ENCODE peak calls at places on chromosomes 4 and X, in eight cellular contexts. J, D, V, N, A, O, X and S are unnamed samples.

GRCh38 chrX:23937100-23937499 is 29.3 kb downstream of the CXorf58 start:
- DNase-seq in J (no peak), D (no peak), V (no peak), N (no peak), A (no peak), O (no peak), X (no peak), S (no peak)

GRCh38 chr4:148651991-148652390 is 209.8 kb upstream of the NR3C2 start:
- DNase-seq in J (no peak), D (no peak), V (no peak), N (no peak), A (no peak), O (no peak), X (no peak), S (no peak)

GRCh38 chrX:131202766-131203165 is 86.3 kb downstream of the IGSF1 start:
- DNase-seq in J (no peak), D (no peak), V (no peak), N (no peak), A (no peak), O (no peak), X (no peak), S (no peak)

GRCh38 chr4:122195718-122196117 is 43.6 kb downstream of the BLTP1 start:
- DNase-seq in J (no peak), D (no peak), V (no peak), N (no peak), A (no peak), O (no peak), X (no peak), S (no peak)

GRCh38 chrX:97563531-97564133 is 679.9 kb downstream of the RPA4 start:
- DNase-seq in J (peak), D (peak), V (peak), N (no peak), A (peak), O (no peak), X (no peak), S (no peak)

GRCh38 chr4:151948351-151949016 is 187.7 kb upstream of the GATB start:
- DNase-seq in J (no peak), D (peak), V (peak), N (no peak), A (no peak), O (no peak), X (no peak), S (no peak)

GRCh38 chr4:56909083-56909981 is 1.6 kb downstream of the REST start:
- DNase-seq in J (peak), D (no peak), V (peak), N (peak), A (no peak), O (peak), X (peak), S (no peak)

GRCh38 chr4:17544205-17544604 is 29.2 kb downstream of the CLRN2 start:
- DNase-seq in J (no peak), D (no peak), V (no peak), N (no peak), A (no peak), O (no peak), X (peak), S (no peak)

GRCh38 chr4:87033902-87034301 is 99.1 kb downstream of the AFF1 start:
- DNase-seq in J (no peak), D (no peak), V (no peak), N (no peak), A (no peak), O (no peak), X (no peak), S (no peak)

GRCh38 chrX:124938715-124939114 is 381.0 kb upstream of the TEX13C start:
- DNase-seq in J (no peak), D (no peak), V (no peak), N (no peak), A (no peak), O (no peak), X (no peak), S (no peak)

GRCh38 chrX:124940536-124940935 is 379.1 kb upstream of the TEX13C start:
- DNase-seq in J (no peak), D (no peak), V (no peak), N (no peak), A (no peak), O (no peak), X (no peak), S (no peak)
- TF ChIP-seq CTCF in J (no peak), D (no peak), V (no peak), N (no peak), A (no peak), O (no peak), X (no peak), S (no peak)

GRCh38 chrX:22538581-22538980 is 265.9 kb downstream of the CBLL2 start:
- DNase-seq in J (no peak), D (no peak), V (no peak), N (no peak), A (no peak), O (no peak), X (no peak), S (no peak)

GRCh38 chrX:22534643-22535042 is 261.9 kb downstream of the CBLL2 start:
- DNase-seq in J (no peak), D (peak), V (peak), N (no peak), A (peak), O (no peak), X (no peak), S (no peak)

GRCh38 chrX:22533898-22534297 is 261.2 kb downstream of the CBLL2 start:
- DNase-seq in J (no peak), D (no peak), V (peak), N (no peak), A (no peak), O (no peak), X (no peak), S (no peak)
- TF ChIP-seq CTCF in J (no peak), D (no peak), V (no peak), N (no peak), A (no peak), O (no peak), X (no peak), S (no peak)

DNA sequence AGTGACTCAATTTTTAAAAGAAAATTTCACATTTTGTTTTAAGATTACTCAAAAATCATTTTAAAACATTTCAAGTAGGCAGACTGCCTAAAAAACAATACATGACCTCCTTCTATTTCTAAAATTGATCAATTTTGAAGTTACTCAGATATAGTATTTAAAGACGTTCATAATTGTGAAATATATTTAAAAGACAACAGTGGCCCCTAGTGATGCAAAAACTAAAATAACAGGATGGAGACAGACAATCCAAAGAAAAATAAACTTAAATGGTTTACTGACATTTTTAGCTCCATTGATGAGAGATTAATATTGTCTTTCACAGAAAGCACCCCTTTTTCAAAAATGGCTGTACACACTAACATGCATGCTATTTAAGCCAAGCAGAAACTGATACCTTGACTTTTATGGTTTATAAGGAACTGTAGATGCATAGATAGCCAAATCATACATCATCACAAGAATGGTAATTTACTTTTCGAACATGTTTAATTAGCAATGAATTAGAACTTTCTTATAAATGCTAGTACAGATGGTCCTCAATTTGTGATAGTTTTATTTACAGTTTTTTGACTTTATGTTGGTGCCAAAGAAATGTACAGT is 69.8 kb upstream of the FAT4 start:
- DNase-seq in J (no peak), D (no peak), V (peak), N (no peak), A (no peak), O (no peak), X (no peak), S (no peak)
- TF ChIP-seq CTCF in J (peak), D (peak), V (no peak), N (peak), A (peak), O (peak), X (peak), S (peak)

GRCh38 chr4:85741421-85741820 is 266.5 kb downstream of the ARHGAP24 start:
- DNase-seq in J (no peak), D (no peak), V (no peak), N (no peak), A (no peak), O (no peak), X (no peak), S (no peak)
- TF ChIP-seq CTCF in J (no peak), D (no peak), V (no peak), N (no peak), A (no peak), O (no peak), X (no peak), S (no peak)

GRCh38 chrX:142998447-142999208 is 27.1 kb upstream of the SPANXN4 start:
- DNase-seq in J (no peak), D (no peak), V (no peak), N (no peak), A (no peak), O (no peak), X (no peak), S (no peak)

GRCh38 chrX:142999209-142999720 is 26.5 kb upstream of the SPANXN4 start:
- DNase-seq in J (no peak), D (no peak), V (no peak), N (no peak), A (no peak), O (no peak), X (no peak), S (no peak)

DNA sequence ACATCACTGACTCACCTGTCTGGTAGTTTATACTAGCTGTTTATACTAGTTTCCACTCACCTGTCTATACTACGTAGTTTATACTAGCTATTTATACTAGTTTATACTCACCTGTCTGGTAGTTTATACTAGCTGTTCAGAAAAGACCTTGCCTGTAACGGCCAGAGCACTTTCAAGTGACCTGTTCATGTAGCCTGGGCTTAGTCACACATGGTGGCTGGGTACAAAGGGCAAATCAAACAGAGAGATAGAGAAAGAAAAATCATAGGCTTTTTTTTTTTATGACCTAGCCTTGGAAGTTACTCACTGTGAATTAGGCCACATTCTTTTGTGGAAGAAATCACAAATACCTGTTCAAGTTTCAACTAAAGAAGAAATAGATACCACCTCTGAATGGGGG is 30.7 kb upstream of the SPANXN4 start:
- DNase-seq in J (no peak), D (no peak), V (no peak), N (no peak), A (no peak), O (no peak), X (no peak), S (no peak)
- TF ChIP-seq CTCF in J (no peak), D (no peak), V (no peak), N (no peak), A (no peak), O (no peak), X (no peak), S (no peak)